ENCODE peak calls at places on chromosomes 5 and 9, in eight cellular contexts. F, X, P, G, O, J, U and K are unnamed samples.

GRCh38 chr9:113593682-113594281 is 130.3 kb downstream of the RGS3 start:
- DNase-seq in O (no peak), G (peak), U (peak), J (no peak), X (peak), F (no peak), P (peak), K (peak)

GRCh38 chr5:73908440-73908839 is 282.4 kb downstream of the ARHGEF28 start:
- DNase-seq in G (no peak), X (no peak), P (no peak), J (no peak), O (no peak), F (no peak), U (no peak), K (no peak)

GRCh38 chr5:131147258-131147657 is 17.8 kb downstream of the HINT1 start:
- DNase-seq in U (no peak), G (no peak), F (no peak), X (no peak), J (no peak), P (no peak), O (no peak), K (no peak)

GRCh38 chr9:99075246-99075912 is 29.5 kb upstream of the TGFBR1 start:
- DNase-seq in P (peak), G (no peak), J (no peak), F (no peak), O (no peak), U (no peak), X (no peak), K (no peak)

GRCh38 chr5:55575815-55576583 is 41.2 kb upstream of the PLPP1 start:
- DNase-seq in J (no peak), P (peak), G (no peak), O (no peak), F (no peak), U (no peak), X (no peak), K (no peak)

GRCh38 chr9:115034801-115035200 is 83.2 kb downstream of the TNC start:
- DNase-seq in G (no peak), X (no peak), F (no peak), O (no peak), P (peak), U (no peak), J (no peak), K (no peak)

GRCh38 chr9:119951090-119951489 is 581.9 kb upstream of the BRINP1 start:
- DNase-seq in X (no peak), P (peak), F (no peak), U (no peak), O (no peak), J (no peak), G (no peak), K (no peak)

GRCh38 chr5:153617190-153617589 is 126.7 kb downstream of the GRIA1 start:
- DNase-seq in X (no peak), P (peak), O (no peak), G (no peak), F (no peak), U (no peak), J (no peak), K (no peak)

GRCh38 chr5:16965581-16965980 is 29.5 kb upstream of the MYO10 start:
- DNase-seq in J (no peak), G (no peak), O (no peak), F (no peak), U (no peak), P (no peak), X (no peak), K (no peak)